ENCODE peak calls at places on chromosomes 4 and X, in five cellular contexts. One of them, this sample, is unnamed.

GRCh38 chr4:1473718-1474117 is 67.5 kb upstream of the NKX1-1 start:
- DNase-seq in IMR-90: no peak
- DNase-seq in neuronal stem cell: no peak
- DNase-seq in mesendoderm: no peak
- DNase-seq in H1: no peak
- DNase-seq in this sample: no peak

GRCh38 chr4:157582141-157582540 is 361.6 kb downstream of the GRIA2 start:
- DNase-seq in IMR-90: no peak
- DNase-seq in mesendoderm: no peak
- DNase-seq in neuronal stem cell: no peak
- DNase-seq in H1: no peak
- DNase-seq in this sample: no peak

GRCh38 chr4:150012851-150013360 is 65.3 kb upstream of the DCLK2 start:
- DNase-seq in H1: no peak
- DNase-seq in mesendoderm: no peak
- DNase-seq in IMR-90: peak
- DNase-seq in neuronal stem cell: no peak
- DNase-seq in this sample: no peak

GRCh38 chr4:166012129-166013078 is 139.4 kb downstream of the TLL1 start:
- DNase-seq in mesendoderm: no peak
- DNase-seq in IMR-90: no peak
- DNase-seq in neuronal stem cell: no peak
- DNase-seq in H1: no peak
- DNase-seq in this sample: no peak

GRCh38 chrX:53089224-53089842 is 4.6 kb upstream of the KANTR start:
- DNase-seq in neuronal stem cell: no peak
- DNase-seq in IMR-90: peak
- DNase-seq in mesendoderm: peak
- DNase-seq in H1: no peak
- DNase-seq in this sample: peak

GRCh38 chr4:76801621-76802545 is 96.1 kb downstream of the SOWAHB start:
- DNase-seq in mesendoderm: peak
- DNase-seq in neuronal stem cell: peak
- DNase-seq in H1: peak
- DNase-seq in IMR-90: no peak
- DNase-seq in this sample: peak

GRCh38 chr4:142278171-142278570 is 567.9 kb downstream of the INPP4B start:
- DNase-seq in H1: no peak
- DNase-seq in neuronal stem cell: no peak
- DNase-seq in mesendoderm: no peak
- DNase-seq in IMR-90: peak
- DNase-seq in this sample: no peak

GRCh38 chrX:129782015-129782495 is 2.3 kb downstream of the SASH3 start:
- DNase-seq in IMR-90: no peak
- DNase-seq in H1: no peak
- DNase-seq in mesendoderm: no peak
- DNase-seq in neuronal stem cell: no peak
- DNase-seq in this sample: no peak

GRCh38 chr4:174717788-174718187 is 111.3 kb downstream of the GLRA3 start:
- DNase-seq in mesendoderm: no peak
- DNase-seq in H1: no peak
- DNase-seq in IMR-90: no peak
- DNase-seq in neuronal stem cell: no peak
- DNase-seq in this sample: peak

GRCh38 chr4:110412354-110412753 is 63.6 kb upstream of the ENPEP start:
- DNase-seq in H1: no peak
- DNase-seq in IMR-90: no peak
- DNase-seq in neuronal stem cell: no peak
- DNase-seq in mesendoderm: no peak
- DNase-seq in this sample: peak

GRCh38 chr4:110417151-110417550 is 58.8 kb upstream of the ENPEP start:
- DNase-seq in neuronal stem cell: no peak
- DNase-seq in H1: no peak
- DNase-seq in mesendoderm: no peak
- DNase-seq in IMR-90: no peak
- DNase-seq in this sample: no peak

GRCh38 chr4:110415451-110415850 is 60.5 kb upstream of the ENPEP start:
- DNase-seq in mesendoderm: no peak
- DNase-seq in neuronal stem cell: no peak
- DNase-seq in IMR-90: no peak
- DNase-seq in H1: no peak
- DNase-seq in this sample: no peak

GRCh38 chr4:110414590-110414989 is 61.4 kb upstream of the ENPEP start:
- DNase-seq in mesendoderm: no peak
- DNase-seq in IMR-90: no peak
- DNase-seq in H1: no peak
- DNase-seq in neuronal stem cell: no peak
- DNase-seq in this sample: no peak

GRCh38 chr4:110411599-110412011 is 64.3 kb upstream of the ENPEP start:
- DNase-seq in mesendoderm: peak
- DNase-seq in neuronal stem cell: peak
- DNase-seq in H1: peak
- DNase-seq in IMR-90: no peak
- DNase-seq in this sample: no peak
- H2BK15ac ChIP-seq in mesendoderm: no peak
- H2BK15ac ChIP-seq in neuronal stem cell: no peak
- H2BK15ac ChIP-seq in H1: peak
- H2BK15ac ChIP-seq in IMR-90: no peak
- H2BK15ac ChIP-seq in this sample: no peak

GRCh38 chrX:83509246-83509801 is 1.2 kb downstream of the POU3F4 start:
- DNase-seq in H1: no peak
- DNase-seq in mesendoderm: no peak
- DNase-seq in IMR-90: no peak
- DNase-seq in neuronal stem cell: no peak
- DNase-seq in this sample: no peak

GRCh38 chrX:83510466-83511181 is 2.5 kb downstream of the POU3F4 start:
- DNase-seq in IMR-90: no peak
- DNase-seq in neuronal stem cell: no peak
- DNase-seq in mesendoderm: peak
- DNase-seq in H1: peak
- DNase-seq in this sample: no peak

GRCh38 chrX:83512111-83512510 is 4.0 kb downstream of the POU3F4 start:
- DNase-seq in H1: no peak
- DNase-seq in IMR-90: no peak
- DNase-seq in mesendoderm: no peak
- DNase-seq in neuronal stem cell: no peak
- DNase-seq in this sample: no peak

GRCh38 chrX:83508526-83509245 is 596 bp downstream of the POU3F4 start:
- DNase-seq in mesendoderm: peak
- DNase-seq in neuronal stem cell: no peak
- DNase-seq in IMR-90: no peak
- DNase-seq in H1: peak
- DNase-seq in this sample: no peak

GRCh38 chrX:83511208-83511607 is 3.1 kb downstream of the POU3F4 start:
- DNase-seq in IMR-90: no peak
- DNase-seq in H1: peak
- DNase-seq in mesendoderm: peak
- DNase-seq in neuronal stem cell: no peak
- DNase-seq in this sample: no peak
- H3K4me3 ChIP-seq in IMR-90: no peak
- H3K4me3 ChIP-seq in H1: peak
- H3K4me3 ChIP-seq in mesendoderm: no peak
- H3K4me3 ChIP-seq in neuronal stem cell: peak
- H3K4me3 ChIP-seq in this sample: no peak

GRCh38 chr4:6782846-6783110 is 251 bp downstream of the KIAA0232 start:
- DNase-seq in IMR-90: no peak
- DNase-seq in mesendoderm: no peak
- DNase-seq in H1: no peak
- DNase-seq in neuronal stem cell: no peak
- DNase-seq in this sample: no peak
- H4K8ac ChIP-seq in IMR-90: no peak
- H4K8ac ChIP-seq in mesendoderm: no peak
- H4K8ac ChIP-seq in H1: peak
- H4K8ac ChIP-seq in neuronal stem cell: peak
- H4K8ac ChIP-seq in this sample: peak

GRCh38 chrX:3029084-3029483 is 12.2 kb upstream of the ARSF start:
- DNase-seq in neuronal stem cell: no peak
- DNase-seq in IMR-90: no peak
- DNase-seq in mesendoderm: no peak
- DNase-seq in H1: no peak
- DNase-seq in this sample: no peak
- H2BK15ac ChIP-seq in neuronal stem cell: no peak
- H2BK15ac ChIP-seq in IMR-90: no peak
- H2BK15ac ChIP-seq in mesendoderm: no peak
- H2BK15ac ChIP-seq in H1: no peak
- H2BK15ac ChIP-seq in this sample: no peak

GRCh38 chrX:16140983-16141382 is 17.6 kb downstream of the GRPR start:
- DNase-seq in H1: no peak
- DNase-seq in mesendoderm: no peak
- DNase-seq in neuronal stem cell: no peak
- DNase-seq in IMR-90: no peak
- DNase-seq in this sample: no peak
- H3K4me3 ChIP-seq in H1: no peak
- H3K4me3 ChIP-seq in mesendoderm: no peak
- H3K4me3 ChIP-seq in neuronal stem cell: no peak
- H3K4me3 ChIP-seq in IMR-90: no peak
- H3K4me3 ChIP-seq in this sample: no peak

GRCh38 chr4:94208268-94208667 is 603 bp downstream of the SMARCAD1 start:
- DNase-seq in H1: no peak
- DNase-seq in mesendoderm: no peak
- DNase-seq in neuronal stem cell: no peak
- DNase-seq in IMR-90: no peak
- DNase-seq in this sample: no peak

GRCh38 chr4:94208918-94209317 is 1.3 kb downstream of the SMARCAD1 start:
- DNase-seq in neuronal stem cell: no peak
- DNase-seq in mesendoderm: no peak
- DNase-seq in H1: no peak
- DNase-seq in IMR-90: no peak
- DNase-seq in this sample: no peak

GRCh38 chr4:94202769-94203168 is 4.9 kb upstream of the SMARCAD1 start:
- DNase-seq in neuronal stem cell: no peak
- DNase-seq in H1: no peak
- DNase-seq in IMR-90: no peak
- DNase-seq in mesendoderm: no peak
- DNase-seq in this sample: no peak

GRCh38 chr4:94207469-94208224 is at the start of gene SMARCAD1:
- DNase-seq in H1: peak
- DNase-seq in IMR-90: peak
- DNase-seq in neuronal stem cell: peak
- DNase-seq in mesendoderm: peak
- DNase-seq in this sample: peak
- H4K8ac ChIP-seq in H1: peak
- H4K8ac ChIP-seq in IMR-90: peak
- H4K8ac ChIP-seq in neuronal stem cell: no peak
- H4K8ac ChIP-seq in mesendoderm: peak
- H4K8ac ChIP-seq in this sample: peak

DNA sequence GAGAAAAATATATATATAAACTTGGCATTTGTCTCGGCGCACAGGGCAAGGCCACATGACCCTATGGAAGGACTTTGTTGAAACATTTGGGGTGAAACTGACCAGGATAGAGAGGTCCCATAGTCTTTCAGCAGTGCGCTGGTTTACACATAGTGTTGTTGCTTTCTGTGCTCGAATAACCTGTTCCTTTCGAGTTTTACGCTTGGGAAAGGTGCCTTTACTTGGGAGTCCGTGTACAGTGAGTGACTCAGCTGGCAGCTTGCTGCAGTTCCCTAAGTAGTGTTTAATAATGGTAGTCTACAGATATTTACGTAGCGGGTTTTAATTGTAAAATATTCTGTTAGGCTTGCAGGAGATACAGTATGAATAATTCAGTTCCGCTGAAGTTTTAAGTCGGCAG is 578 bp downstream of the APOOL start:
- DNase-seq in mesendoderm: peak
- DNase-seq in neuronal stem cell: no peak
- DNase-seq in H1: no peak
- DNase-seq in IMR-90: peak
- DNase-seq in this sample: peak
- H2BK15ac ChIP-seq in mesendoderm: no peak
- H2BK15ac ChIP-seq in neuronal stem cell: no peak
- H2BK15ac ChIP-seq in H1: no peak
- H2BK15ac ChIP-seq in IMR-90: no peak
- H2BK15ac ChIP-seq in this sample: no peak

DNA sequence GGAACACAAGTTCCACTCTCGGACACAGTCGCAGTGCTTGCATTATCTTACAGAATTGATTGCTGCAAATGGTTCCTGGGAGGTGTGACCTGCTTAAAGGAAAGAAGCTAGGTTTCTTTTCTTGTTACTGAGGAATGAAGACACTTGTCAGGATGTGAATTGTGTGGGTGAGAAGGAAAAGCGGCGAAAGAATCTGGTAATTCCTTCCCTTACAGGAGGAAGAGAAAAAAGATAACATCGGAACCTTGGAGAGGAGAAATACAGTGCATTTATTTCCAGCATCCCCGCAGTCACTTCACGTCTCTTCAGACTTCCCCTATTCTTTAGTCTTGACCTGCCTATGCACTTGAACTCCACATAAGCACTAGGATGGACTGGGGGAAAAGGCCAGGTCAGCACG is 389 bp upstream of the CCSER1 start:
- DNase-seq in neuronal stem cell: no peak
- DNase-seq in H1: no peak
- DNase-seq in IMR-90: no peak
- DNase-seq in mesendoderm: peak
- DNase-seq in this sample: peak
- H3K4me3 ChIP-seq in neuronal stem cell: peak
- H3K4me3 ChIP-seq in H1: peak
- H3K4me3 ChIP-seq in IMR-90: no peak
- H3K4me3 ChIP-seq in mesendoderm: no peak
- H3K4me3 ChIP-seq in this sample: peak